ENCODE peak calls at places on chromosomes 6 and 20, in seven cellular contexts. One of them, this sample, is unnamed.

GRCh38 chr6:144898741-144899140 is 613.6 kb downstream of the UTRN start:
- DNase-seq in ELR: peak
- DNase-seq in T47D: no peak
- DNase-seq in EH: peak
- DNase-seq in activated CD8-positive, alpha-beta T cell treated with anti-CD3 and anti-CD28 coated beads for 36 hours: no peak
- DNase-seq in stimulated activated CD4-positive, alpha-beta T cell treated with anti-CD3 and anti-CD28 coated beads, Interleukin-12 subunit alpha, Interleukin-12 subunit beta, amount 100 ng/mL, for 4 hours: no peak
- DNase-seq in activated T-cell treated with anti-CD3 and anti-CD28 coated beads, Interleukin-2, amount 50 U/mL, for 72 hours: no peak
- DNase-seq in this sample: no peak

GRCh38 chr20:20752712-20753111 is 40.3 kb upstream of the RALGAPA2 start:
- DNase-seq in ELR: no peak
- DNase-seq in T47D: no peak
- DNase-seq in EH: no peak
- DNase-seq in activated CD8-positive, alpha-beta T cell treated with anti-CD3 and anti-CD28 coated beads for 36 hours: no peak
- DNase-seq in stimulated activated CD4-positive, alpha-beta T cell treated with anti-CD3 and anti-CD28 coated beads, Interleukin-12 subunit alpha, Interleukin-12 subunit beta, amount 100 ng/mL, for 4 hours: no peak
- DNase-seq in activated T-cell treated with anti-CD3 and anti-CD28 coated beads, Interleukin-2, amount 50 U/mL, for 72 hours: no peak
- DNase-seq in this sample: no peak

GRCh38 chr20:47503685-47504084 is 2.0 kb downstream of the NCOA3 start:
- DNase-seq in ELR: peak
- DNase-seq in T47D: no peak
- DNase-seq in EH: no peak
- DNase-seq in activated CD8-positive, alpha-beta T cell treated with anti-CD3 and anti-CD28 coated beads for 36 hours: no peak
- DNase-seq in stimulated activated CD4-positive, alpha-beta T cell treated with anti-CD3 and anti-CD28 coated beads, Interleukin-12 subunit alpha, Interleukin-12 subunit beta, amount 100 ng/mL, for 4 hours: no peak
- DNase-seq in activated T-cell treated with anti-CD3 and anti-CD28 coated beads, Interleukin-2, amount 50 U/mL, for 72 hours: no peak
- DNase-seq in this sample: no peak

GRCh38 chr6:13666194-13667105 is 45.2 kb downstream of the RANBP9 start:
- DNase-seq in ELR: peak
- DNase-seq in T47D: no peak
- DNase-seq in EH: no peak
- DNase-seq in activated CD8-positive, alpha-beta T cell treated with anti-CD3 and anti-CD28 coated beads for 36 hours: peak
- DNase-seq in stimulated activated CD4-positive, alpha-beta T cell treated with anti-CD3 and anti-CD28 coated beads, Interleukin-12 subunit alpha, Interleukin-12 subunit beta, amount 100 ng/mL, for 4 hours: no peak
- DNase-seq in activated T-cell treated with anti-CD3 and anti-CD28 coated beads, Interleukin-2, amount 50 U/mL, for 72 hours: peak
- DNase-seq in this sample: no peak

GRCh38 chr6:139323511-139324445 is 32.0 kb upstream of the TXLNB start:
- DNase-seq in ELR: peak
- DNase-seq in T47D: no peak
- DNase-seq in EH: peak
- DNase-seq in activated CD8-positive, alpha-beta T cell treated with anti-CD3 and anti-CD28 coated beads for 36 hours: peak
- DNase-seq in stimulated activated CD4-positive, alpha-beta T cell treated with anti-CD3 and anti-CD28 coated beads, Interleukin-12 subunit alpha, Interleukin-12 subunit beta, amount 100 ng/mL, for 4 hours: peak
- DNase-seq in activated T-cell treated with anti-CD3 and anti-CD28 coated beads, Interleukin-2, amount 50 U/mL, for 72 hours: peak
- DNase-seq in this sample: peak

GRCh38 chr6:137878810-137879285 is 11.8 kb downstream of the TNFAIP3 start:
- DNase-seq in ELR: no peak
- DNase-seq in T47D: no peak
- DNase-seq in EH: no peak
- DNase-seq in activated CD8-positive, alpha-beta T cell treated with anti-CD3 and anti-CD28 coated beads for 36 hours: no peak
- DNase-seq in stimulated activated CD4-positive, alpha-beta T cell treated with anti-CD3 and anti-CD28 coated beads, Interleukin-12 subunit alpha, Interleukin-12 subunit beta, amount 100 ng/mL, for 4 hours: no peak
- DNase-seq in activated T-cell treated with anti-CD3 and anti-CD28 coated beads, Interleukin-2, amount 50 U/mL, for 72 hours: no peak
- DNase-seq in this sample: no peak

GRCh38 chr20:57391439-57392129 is 388 bp downstream of the RBM38 start:
- DNase-seq in ELR: peak
- DNase-seq in T47D: no peak
- DNase-seq in EH: peak
- DNase-seq in activated CD8-positive, alpha-beta T cell treated with anti-CD3 and anti-CD28 coated beads for 36 hours: peak
- DNase-seq in stimulated activated CD4-positive, alpha-beta T cell treated with anti-CD3 and anti-CD28 coated beads, Interleukin-12 subunit alpha, Interleukin-12 subunit beta, amount 100 ng/mL, for 4 hours: peak
- DNase-seq in activated T-cell treated with anti-CD3 and anti-CD28 coated beads, Interleukin-2, amount 50 U/mL, for 72 hours: peak
- DNase-seq in this sample: peak

GRCh38 chr6:165584541-165584940 is 78.5 kb downstream of the PDE10A start:
- DNase-seq in ELR: no peak
- DNase-seq in T47D: no peak
- DNase-seq in EH: no peak
- DNase-seq in activated CD8-positive, alpha-beta T cell treated with anti-CD3 and anti-CD28 coated beads for 36 hours: no peak
- DNase-seq in stimulated activated CD4-positive, alpha-beta T cell treated with anti-CD3 and anti-CD28 coated beads, Interleukin-12 subunit alpha, Interleukin-12 subunit beta, amount 100 ng/mL, for 4 hours: no peak
- DNase-seq in activated T-cell treated with anti-CD3 and anti-CD28 coated beads, Interleukin-2, amount 50 U/mL, for 72 hours: no peak
- DNase-seq in this sample: no peak

GRCh38 chr6:9307187-9307586 is 871.8 kb upstream of the SLC35B3 start:
- DNase-seq in ELR: no peak
- DNase-seq in T47D: no peak
- DNase-seq in EH: no peak
- DNase-seq in activated CD8-positive, alpha-beta T cell treated with anti-CD3 and anti-CD28 coated beads for 36 hours: no peak
- DNase-seq in stimulated activated CD4-positive, alpha-beta T cell treated with anti-CD3 and anti-CD28 coated beads, Interleukin-12 subunit alpha, Interleukin-12 subunit beta, amount 100 ng/mL, for 4 hours: no peak
- DNase-seq in activated T-cell treated with anti-CD3 and anti-CD28 coated beads, Interleukin-2, amount 50 U/mL, for 72 hours: no peak
- DNase-seq in this sample: no peak

GRCh38 chr6:139250296-139251274 is 41.2 kb downstream of the TXLNB start:
- DNase-seq in ELR: peak
- DNase-seq in T47D: peak
- DNase-seq in EH: peak
- DNase-seq in activated CD8-positive, alpha-beta T cell treated with anti-CD3 and anti-CD28 coated beads for 36 hours: peak
- DNase-seq in stimulated activated CD4-positive, alpha-beta T cell treated with anti-CD3 and anti-CD28 coated beads, Interleukin-12 subunit alpha, Interleukin-12 subunit beta, amount 100 ng/mL, for 4 hours: peak
- DNase-seq in activated T-cell treated with anti-CD3 and anti-CD28 coated beads, Interleukin-2, amount 50 U/mL, for 72 hours: peak
- DNase-seq in this sample: peak

GRCh38 chr6:153852481-153852880 is 186.6 kb upstream of the OPRM1 start:
- DNase-seq in ELR: peak
- DNase-seq in T47D: no peak
- DNase-seq in EH: no peak
- DNase-seq in activated CD8-positive, alpha-beta T cell treated with anti-CD3 and anti-CD28 coated beads for 36 hours: no peak
- DNase-seq in stimulated activated CD4-positive, alpha-beta T cell treated with anti-CD3 and anti-CD28 coated beads, Interleukin-12 subunit alpha, Interleukin-12 subunit beta, amount 100 ng/mL, for 4 hours: no peak
- DNase-seq in activated T-cell treated with anti-CD3 and anti-CD28 coated beads, Interleukin-2, amount 50 U/mL, for 72 hours: no peak
- DNase-seq in this sample: no peak

GRCh38 chr6:169752074-169752623 is 727 bp downstream of the ERMARD start:
- DNase-seq in ELR: peak
- DNase-seq in T47D: no peak
- DNase-seq in EH: peak
- DNase-seq in activated CD8-positive, alpha-beta T cell treated with anti-CD3 and anti-CD28 coated beads for 36 hours: peak
- DNase-seq in stimulated activated CD4-positive, alpha-beta T cell treated with anti-CD3 and anti-CD28 coated beads, Interleukin-12 subunit alpha, Interleukin-12 subunit beta, amount 100 ng/mL, for 4 hours: no peak
- DNase-seq in activated T-cell treated with anti-CD3 and anti-CD28 coated beads, Interleukin-2, amount 50 U/mL, for 72 hours: no peak
- DNase-seq in this sample: no peak

GRCh38 chr20:37042986-37043972 is 52.5 kb downstream of the RBL1 start:
- DNase-seq in ELR: no peak
- DNase-seq in T47D: no peak
- DNase-seq in EH: no peak
- DNase-seq in activated CD8-positive, alpha-beta T cell treated with anti-CD3 and anti-CD28 coated beads for 36 hours: peak
- DNase-seq in stimulated activated CD4-positive, alpha-beta T cell treated with anti-CD3 and anti-CD28 coated beads, Interleukin-12 subunit alpha, Interleukin-12 subunit beta, amount 100 ng/mL, for 4 hours: no peak
- DNase-seq in activated T-cell treated with anti-CD3 and anti-CD28 coated beads, Interleukin-2, amount 50 U/mL, for 72 hours: peak
- DNase-seq in this sample: no peak

This sample was measured in activated CD8-positive, alpha-beta memory T cell treated with anti-CD3 and anti-CD28 coated beads, Interleukin-2, amount 50 U/mL, for 48 hours.